ENCODE peak calls at places on chromosomes 3 and 15, in seven cellular contexts. One of them, this sample, is unnamed.

GRCh38 chr3:94179059-94179458 is 116.2 kb downstream of the NSUN3 start:
- DNase-seq in astrocyte of the spinal cord: no peak
- DNase-seq in T-cell: no peak
- DNase-seq in activated effector memory CD4-positive, alpha-beta T cell treated with Interleukin-2 at 50 U/mL for 16 hours: no peak
- DNase-seq in activated T-cell treated with anti-CD3 and anti-CD28 coated beads for 1 hour: no peak
- DNase-seq in MM.1S: no peak
- DNase-seq in Peyer's patch: no peak
- DNase-seq in this sample: no peak

GRCh38 chr3:141262306-141262705 is 30.7 kb downstream of the PXYLP1 start:
- DNase-seq in MM.1S: no peak
- DNase-seq in T-cell: no peak
- DNase-seq in Peyer's patch: no peak
- DNase-seq in activated T-cell treated with anti-CD3 and anti-CD28 coated beads for 1 hour: no peak
- DNase-seq in astrocyte of the spinal cord: peak
- DNase-seq in activated effector memory CD4-positive, alpha-beta T cell treated with Interleukin-2 at 50 U/mL for 16 hours: no peak
- DNase-seq in this sample: peak

GRCh38 chr15:51416129-51416528 is 74.7 kb downstream of the GLDN start:
- DNase-seq in activated T-cell treated with anti-CD3 and anti-CD28 coated beads for 1 hour: no peak
- DNase-seq in MM.1S: no peak
- DNase-seq in activated effector memory CD4-positive, alpha-beta T cell treated with Interleukin-2 at 50 U/mL for 16 hours: no peak
- DNase-seq in T-cell: no peak
- DNase-seq in Peyer's patch: no peak
- DNase-seq in astrocyte of the spinal cord: no peak
- DNase-seq in this sample: no peak

GRCh38 chr15:78914027-78914764 is 30.6 kb downstream of the CTSH start:
- DNase-seq in activated T-cell treated with anti-CD3 and anti-CD28 coated beads for 1 hour: no peak
- DNase-seq in activated effector memory CD4-positive, alpha-beta T cell treated with Interleukin-2 at 50 U/mL for 16 hours: no peak
- DNase-seq in Peyer's patch: no peak
- DNase-seq in MM.1S: no peak
- DNase-seq in astrocyte of the spinal cord: no peak
- DNase-seq in T-cell: no peak
- DNase-seq in this sample: no peak

GRCh38 chr3:11445883-11446282 is 173.7 kb downstream of the ATG7 start:
- DNase-seq in T-cell: no peak
- DNase-seq in astrocyte of the spinal cord: peak
- DNase-seq in activated effector memory CD4-positive, alpha-beta T cell treated with Interleukin-2 at 50 U/mL for 16 hours: no peak
- DNase-seq in Peyer's patch: no peak
- DNase-seq in MM.1S: no peak
- DNase-seq in activated T-cell treated with anti-CD3 and anti-CD28 coated beads for 1 hour: no peak
- DNase-seq in this sample: no peak

GRCh38 chr15:60381148-60381788 is 16.5 kb downstream of the ANXA2 start:
- DNase-seq in astrocyte of the spinal cord: no peak
- DNase-seq in T-cell: no peak
- DNase-seq in activated effector memory CD4-positive, alpha-beta T cell treated with Interleukin-2 at 50 U/mL for 16 hours: no peak
- DNase-seq in activated T-cell treated with anti-CD3 and anti-CD28 coated beads for 1 hour: no peak
- DNase-seq in MM.1S: no peak
- DNase-seq in Peyer's patch: no peak
- DNase-seq in this sample: no peak

GRCh38 chr3:150074277-150074676 is 103.6 kb upstream of the PFN2 start:
- DNase-seq in MM.1S: peak
- DNase-seq in T-cell: no peak
- DNase-seq in Peyer's patch: no peak
- DNase-seq in activated effector memory CD4-positive, alpha-beta T cell treated with Interleukin-2 at 50 U/mL for 16 hours: no peak
- DNase-seq in astrocyte of the spinal cord: no peak
- DNase-seq in activated T-cell treated with anti-CD3 and anti-CD28 coated beads for 1 hour: no peak
- DNase-seq in this sample: no peak

GRCh38 chr3:29611252-29611651 is 330.4 kb downstream of the RBMS3 start:
- DNase-seq in activated effector memory CD4-positive, alpha-beta T cell treated with Interleukin-2 at 50 U/mL for 16 hours: no peak
- DNase-seq in astrocyte of the spinal cord: no peak
- DNase-seq in T-cell: no peak
- DNase-seq in Peyer's patch: no peak
- DNase-seq in activated T-cell treated with anti-CD3 and anti-CD28 coated beads for 1 hour: no peak
- DNase-seq in MM.1S: no peak
- DNase-seq in this sample: no peak

GRCh38 chr15:52184721-52185120 is 6.5 kb downstream of the GNB5 start:
- DNase-seq in activated T-cell treated with anti-CD3 and anti-CD28 coated beads for 1 hour: no peak
- DNase-seq in MM.1S: no peak
- DNase-seq in T-cell: no peak
- DNase-seq in activated effector memory CD4-positive, alpha-beta T cell treated with Interleukin-2 at 50 U/mL for 16 hours: no peak
- DNase-seq in astrocyte of the spinal cord: no peak
- DNase-seq in Peyer's patch: no peak
- DNase-seq in this sample: no peak

GRCh38 chr3:32340039-32340438 is 51.6 kb upstream of the CMTM7 start:
- DNase-seq in activated T-cell treated with anti-CD3 and anti-CD28 coated beads for 1 hour: no peak
- DNase-seq in activated effector memory CD4-positive, alpha-beta T cell treated with Interleukin-2 at 50 U/mL for 16 hours: peak
- DNase-seq in Peyer's patch: no peak
- DNase-seq in T-cell: peak
- DNase-seq in astrocyte of the spinal cord: peak
- DNase-seq in MM.1S: no peak
- DNase-seq in this sample: peak

GRCh38 chr3:14137004-14137403 is 12.2 kb downstream of the TMEM43 start:
- DNase-seq in astrocyte of the spinal cord: no peak
- DNase-seq in activated T-cell treated with anti-CD3 and anti-CD28 coated beads for 1 hour: no peak
- DNase-seq in T-cell: no peak
- DNase-seq in activated effector memory CD4-positive, alpha-beta T cell treated with Interleukin-2 at 50 U/mL for 16 hours: no peak
- DNase-seq in MM.1S: no peak
- DNase-seq in Peyer's patch: no peak
- DNase-seq in this sample: no peak

GRCh38 chr3:16071246-16071645 is 103.2 kb upstream of the GALNT15 start:
- DNase-seq in MM.1S: no peak
- DNase-seq in Peyer's patch: no peak
- DNase-seq in activated T-cell treated with anti-CD3 and anti-CD28 coated beads for 1 hour: no peak
- DNase-seq in T-cell: no peak
- DNase-seq in activated effector memory CD4-positive, alpha-beta T cell treated with Interleukin-2 at 50 U/mL for 16 hours: no peak
- DNase-seq in astrocyte of the spinal cord: no peak
- DNase-seq in this sample: no peak

GRCh38 chr3:141507392-141508066 is 20.7 kb downstream of the RASA2 start:
- DNase-seq in astrocyte of the spinal cord: no peak
- DNase-seq in MM.1S: no peak
- DNase-seq in T-cell: no peak
- DNase-seq in Peyer's patch: no peak
- DNase-seq in activated T-cell treated with anti-CD3 and anti-CD28 coated beads for 1 hour: no peak
- DNase-seq in activated effector memory CD4-positive, alpha-beta T cell treated with Interleukin-2 at 50 U/mL for 16 hours: no peak
- DNase-seq in this sample: no peak

GRCh38 chr3:4999626-5000184 is 20.5 kb downstream of the BHLHE40 start:
- DNase-seq in T-cell: no peak
- DNase-seq in MM.1S: no peak
- DNase-seq in Peyer's patch: no peak
- DNase-seq in activated T-cell treated with anti-CD3 and anti-CD28 coated beads for 1 hour: no peak
- DNase-seq in astrocyte of the spinal cord: no peak
- DNase-seq in activated effector memory CD4-positive, alpha-beta T cell treated with Interleukin-2 at 50 U/mL for 16 hours: no peak
- DNase-seq in this sample: no peak

GRCh38 chr3:33918357-33918756 is 119.9 kb downstream of the PDCD6IP start:
- DNase-seq in activated T-cell treated with anti-CD3 and anti-CD28 coated beads for 1 hour: no peak
- DNase-seq in astrocyte of the spinal cord: peak
- DNase-seq in T-cell: no peak
- DNase-seq in Peyer's patch: no peak
- DNase-seq in activated effector memory CD4-positive, alpha-beta T cell treated with Interleukin-2 at 50 U/mL for 16 hours: no peak
- DNase-seq in MM.1S: no peak
- DNase-seq in this sample: no peak

GRCh38 chr3:171876651-171877272 is 33.6 kb downstream of the TMEM212 start:
- DNase-seq in astrocyte of the spinal cord: peak
- DNase-seq in Peyer's patch: no peak
- DNase-seq in T-cell: no peak
- DNase-seq in MM.1S: no peak
- DNase-seq in activated effector memory CD4-positive, alpha-beta T cell treated with Interleukin-2 at 50 U/mL for 16 hours: no peak
- DNase-seq in activated T-cell treated with anti-CD3 and anti-CD28 coated beads for 1 hour: no peak
- DNase-seq in this sample: peak

GRCh38 chr3:111989061-111989678 is 9.6 kb upstream of the TAGLN3 start:
- DNase-seq in astrocyte of the spinal cord: peak
- DNase-seq in T-cell: no peak
- DNase-seq in Peyer's patch: no peak
- DNase-seq in activated effector memory CD4-positive, alpha-beta T cell treated with Interleukin-2 at 50 U/mL for 16 hours: no peak
- DNase-seq in MM.1S: peak
- DNase-seq in activated T-cell treated with anti-CD3 and anti-CD28 coated beads for 1 hour: no peak
- DNase-seq in this sample: peak

GRCh38 chr15:55282284-55282833 is 7.3 kb downstream of the RAB27A start:
- DNase-seq in activated T-cell treated with anti-CD3 and anti-CD28 coated beads for 1 hour: no peak
- DNase-seq in T-cell: no peak
- DNase-seq in astrocyte of the spinal cord: peak
- DNase-seq in activated effector memory CD4-positive, alpha-beta T cell treated with Interleukin-2 at 50 U/mL for 16 hours: no peak
- DNase-seq in Peyer's patch: no peak
- DNase-seq in MM.1S: no peak
- DNase-seq in this sample: peak

GRCh38 chr3:194802125-194802433 is 116.4 kb downstream of the FAM43A start:
- DNase-seq in activated effector memory CD4-positive, alpha-beta T cell treated with Interleukin-2 at 50 U/mL for 16 hours: no peak
- DNase-seq in Peyer's patch: no peak
- DNase-seq in MM.1S: no peak
- DNase-seq in astrocyte of the spinal cord: no peak
- DNase-seq in activated T-cell treated with anti-CD3 and anti-CD28 coated beads for 1 hour: no peak
- DNase-seq in T-cell: no peak
- DNase-seq in this sample: no peak

GRCh38 chr3:35422826-35423601 is 216.3 kb upstream of the ARPP21 start:
- DNase-seq in Peyer's patch: no peak
- DNase-seq in T-cell: no peak
- DNase-seq in activated T-cell treated with anti-CD3 and anti-CD28 coated beads for 1 hour: no peak
- DNase-seq in MM.1S: no peak
- DNase-seq in activated effector memory CD4-positive, alpha-beta T cell treated with Interleukin-2 at 50 U/mL for 16 hours: no peak
- DNase-seq in astrocyte of the spinal cord: peak
- DNase-seq in this sample: no peak

GRCh38 chr15:48062476-48062875 is 58.3 kb upstream of the SLC24A5 start:
- DNase-seq in MM.1S: no peak
- DNase-seq in astrocyte of the spinal cord: peak
- DNase-seq in T-cell: no peak
- DNase-seq in activated effector memory CD4-positive, alpha-beta T cell treated with Interleukin-2 at 50 U/mL for 16 hours: no peak
- DNase-seq in Peyer's patch: no peak
- DNase-seq in activated T-cell treated with anti-CD3 and anti-CD28 coated beads for 1 hour: no peak
- DNase-seq in this sample: peak

GRCh38 chr3:150720444-150720843 is 16.7 kb upstream of the ERICH6 start:
- DNase-seq in Peyer's patch: no peak
- DNase-seq in T-cell: no peak
- DNase-seq in activated T-cell treated with anti-CD3 and anti-CD28 coated beads for 1 hour: no peak
- DNase-seq in activated effector memory CD4-positive, alpha-beta T cell treated with Interleukin-2 at 50 U/mL for 16 hours: no peak
- DNase-seq in MM.1S: no peak
- DNase-seq in astrocyte of the spinal cord: no peak
- DNase-seq in this sample: no peak

GRCh38 chr3:143138948-143139347 is 19.4 kb downstream of the CHST2 start:
- DNase-seq in activated effector memory CD4-positive, alpha-beta T cell treated with Interleukin-2 at 50 U/mL for 16 hours: no peak
- DNase-seq in Peyer's patch: no peak
- DNase-seq in astrocyte of the spinal cord: no peak
- DNase-seq in MM.1S: no peak
- DNase-seq in activated T-cell treated with anti-CD3 and anti-CD28 coated beads for 1 hour: no peak
- DNase-seq in T-cell: no peak
- DNase-seq in this sample: no peak

GRCh38 chr3:68468695-68469375 is 463.5 kb downstream of the TAFA4 start:
- DNase-seq in activated effector memory CD4-positive, alpha-beta T cell treated with Interleukin-2 at 50 U/mL for 16 hours: no peak
- DNase-seq in Peyer's patch: no peak
- DNase-seq in astrocyte of the spinal cord: no peak
- DNase-seq in MM.1S: peak
- DNase-seq in activated T-cell treated with anti-CD3 and anti-CD28 coated beads for 1 hour: no peak
- DNase-seq in T-cell: no peak
- DNase-seq in this sample: no peak

GRCh38 chr15:74307827-74308642 is 59.4 kb downstream of the CYP11A1 start:
- DNase-seq in MM.1S: peak
- DNase-seq in activated effector memory CD4-positive, alpha-beta T cell treated with Interleukin-2 at 50 U/mL for 16 hours: no peak
- DNase-seq in T-cell: no peak
- DNase-seq in astrocyte of the spinal cord: peak
- DNase-seq in Peyer's patch: no peak
- DNase-seq in activated T-cell treated with anti-CD3 and anti-CD28 coated beads for 1 hour: no peak
- DNase-seq in this sample: peak

GRCh38 chr3:25429960-25430941 is 2.2 kb downstream of the RARB start:
- DNase-seq in MM.1S: no peak
- DNase-seq in T-cell: no peak
- DNase-seq in Peyer's patch: no peak
- DNase-seq in astrocyte of the spinal cord: peak
- DNase-seq in activated T-cell treated with anti-CD3 and anti-CD28 coated beads for 1 hour: no peak
- DNase-seq in activated effector memory CD4-positive, alpha-beta T cell treated with Interleukin-2 at 50 U/mL for 16 hours: no peak
- DNase-seq in this sample: no peak

GRCh38 chr3:189756651-189757078 is 125.5 kb downstream of the TP63 start:
- DNase-seq in Peyer's patch: no peak
- DNase-seq in astrocyte of the spinal cord: no peak
- DNase-seq in T-cell: no peak
- DNase-seq in MM.1S: no peak
- DNase-seq in activated effector memory CD4-positive, alpha-beta T cell treated with Interleukin-2 at 50 U/mL for 16 hours: no peak
- DNase-seq in activated T-cell treated with anti-CD3 and anti-CD28 coated beads for 1 hour: no peak
- DNase-seq in this sample: no peak

GRCh38 chr15:87604857-87605446 is 651.6 kb downstream of the NTRK3 start:
- DNase-seq in activated T-cell treated with anti-CD3 and anti-CD28 coated beads for 1 hour: no peak
- DNase-seq in astrocyte of the spinal cord: no peak
- DNase-seq in MM.1S: peak
- DNase-seq in activated effector memory CD4-positive, alpha-beta T cell treated with Interleukin-2 at 50 U/mL for 16 hours: no peak
- DNase-seq in Peyer's patch: no peak
- DNase-seq in T-cell: no peak
- DNase-seq in this sample: peak

GRCh38 chr3:52388933-52389332 is 56.0 kb downstream of the SEMA3G start:
- DNase-seq in astrocyte of the spinal cord: no peak
- DNase-seq in Peyer's patch: no peak
- DNase-seq in MM.1S: no peak
- DNase-seq in T-cell: no peak
- DNase-seq in activated T-cell treated with anti-CD3 and anti-CD28 coated beads for 1 hour: no peak
- DNase-seq in activated effector memory CD4-positive, alpha-beta T cell treated with Interleukin-2 at 50 U/mL for 16 hours: no peak
- DNase-seq in this sample: no peak

GRCh38 chr15:57914350-57915055 is 151.0 kb downstream of the ALDH1A2 start:
- DNase-seq in activated T-cell treated with anti-CD3 and anti-CD28 coated beads for 1 hour: no peak
- DNase-seq in MM.1S: no peak
- DNase-seq in Peyer's patch: no peak
- DNase-seq in astrocyte of the spinal cord: no peak
- DNase-seq in T-cell: no peak
- DNase-seq in activated effector memory CD4-positive, alpha-beta T cell treated with Interleukin-2 at 50 U/mL for 16 hours: no peak
- DNase-seq in this sample: no peak